ENCODE peak calls at places on chromosome 15, in four cellular contexts. L, U, W and K are unnamed samples. For H3K9me3, the result is how much of the 10 kb centered on the place peaks cover.

GRCh38 chr15:29035571-29036285 is 150.0 kb downstream of the APBA2 start:
- DNase-seq in U (no peak), L (no peak), W (no peak), K (no peak)

GRCh38 chr15:62569460-62570404 is 404.6 kb upstream of the C2CD4B start:
- DNase-seq in U (no peak), W (peak), L (no peak), K (no peak)

GRCh38 chr15:66592505-66593218 is 26.9 kb upstream of the LCTL start:
- DNase-seq in W (no peak), U (no peak), L (peak), K (no peak)

GRCh38 chr15:47367991-47368390 is 349.3 kb upstream of the SEMA6D start:
- DNase-seq in W (no peak), L (no peak), U (no peak), K (no peak)

GRCh38 chr15:96331141-96331941 is 841 bp downstream of the NR2F2 start:
- DNase-seq in U (no peak), W (peak), L (peak), K (no peak)

GRCh38 chr15:42037650-42038049 is 16.8 kb upstream of the PLA2G4E start:
- DNase-seq in U (no peak), W (no peak), L (peak), K (no peak)

GRCh38 chr15:73838795-73839565 is 34.4 kb upstream of the TBC1D21 start:
- DNase-seq in U (no peak), W (peak), L (no peak), K (no peak)

GRCh38 chr15:76973906-76974305 is 21.0 kb upstream of the PSTPIP1 start:
- DNase-seq in L (no peak), W (no peak), U (no peak), K (no peak)

GRCh38 chr15:88591384-88591783 is 29.8 kb upstream of the AEN start:
- DNase-seq in L (no peak), W (no peak), U (no peak), K (no peak)

GRCh38 chr15:52252781-52253180 is 42.8 kb downstream of the MYO5C start:
- DNase-seq in W (no peak), L (no peak), U (no peak), K (no peak)

GRCh38 chr15:26771917-26772587 is 814 bp downstream of the GABRB3 start:
- DNase-seq in L (no peak), U (no peak), W (no peak), K (no peak)

GRCh38 chr15:48360841-48361240 is 29.6 kb downstream of the DUT start:
- DNase-seq in U (no peak), L (no peak), W (no peak), K (no peak)

GRCh38 chr15:57377478-57377847 is 1.2 kb downstream of the CGNL1 start:
- DNase-seq in U (no peak), L (no peak), W (no peak), K (no peak)

GRCh38 chr15:57611938-57612337 is 20.2 kb downstream of the MYZAP start:
- DNase-seq in L (peak), U (no peak), W (peak), K (no peak)

GRCh38 chr15:87032291-87032690 is 952.6 kb downstream of the AGBL1 start:
- DNase-seq in U (no peak), L (peak), W (no peak), K (no peak)

GRCh38 chr15:44545934-44546802 is 9.2 kb downstream of the EIF3J start:
- DNase-seq in L (no peak), W (no peak), U (no peak), K (no peak)

GRCh38 chr15:56327721-56328502 is 37.3 kb upstream of the TEX9 start:
- DNase-seq in L (no peak), W (no peak), U (no peak), K (no peak)

GRCh38 chr15:48393650-48394049 is 62.4 kb downstream of the DUT start:
- DNase-seq in W (peak), L (no peak), U (no peak), K (no peak)

GRCh38 chr15:95106781-95107180 is 875.4 kb downstream of the MCTP2 start:
- DNase-seq in W (no peak), L (no peak), U (no peak), K (no peak)
- H3K9me3 ChIP-seq in W (under half), L (under half), U (under half), K (under half)

GRCh38 chr15:85000189-85000864 is 18.7 kb downstream of the PDE8A start:
- DNase-seq in W (no peak), L (no peak), U (no peak), K (no peak)

GRCh38 chr15:85000937-85001336 is 19.3 kb downstream of the PDE8A start:
- DNase-seq in U (no peak), L (no peak), W (no peak), K (no peak)

GRCh38 chr15:85004551-85004950 is 22.9 kb downstream of the PDE8A start:
- DNase-seq in L (no peak), W (no peak), U (no peak), K (no peak)

GRCh38 chr15:85003593-85004312 is 22.1 kb downstream of the PDE8A start:
- DNase-seq in L (no peak), U (no peak), W (no peak), K (no peak)

GRCh38 chr15:85002517-85002916 is 20.9 kb downstream of the PDE8A start:
- DNase-seq in L (no peak), U (no peak), W (no peak), K (no peak)
- H3K9me3 ChIP-seq in L (under half), U (under half), W (under half), K (under half)

GRCh38 chr15:25189551-25189950 is 234.8 kb downstream of the SNRPN start:
- DNase-seq in W (no peak), L (no peak), U (no peak), K (no peak)
- H3K9me3 ChIP-seq in W (under half), L (under half), U (half or more), K (under half)

DNA sequence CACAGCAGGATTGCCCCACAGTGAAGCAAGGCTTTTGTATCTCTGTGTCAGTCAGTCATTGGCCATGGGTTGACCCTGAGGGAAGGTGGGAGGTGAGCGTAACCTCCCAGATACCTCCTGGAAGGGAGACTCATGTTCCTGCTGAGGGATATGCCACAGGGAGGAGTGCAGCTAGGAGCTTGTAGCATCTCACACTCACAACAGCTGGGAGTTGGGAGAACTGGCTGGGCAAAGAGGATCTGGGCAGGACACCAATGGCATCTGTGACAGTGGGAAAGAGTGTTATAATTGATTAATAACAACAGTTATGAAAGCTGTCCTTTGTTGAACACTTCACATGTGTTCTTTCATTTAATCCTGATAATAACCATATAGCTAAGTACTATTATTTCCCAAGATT is 171.0 kb downstream of the TLE3 start:
- DNase-seq in L (no peak), U (no peak), W (no peak), K (no peak)
- H3K9me3 ChIP-seq in L (under half), U (under half), W (under half), K (under half)

GRCh38 chr15:89659295-89659694 is 4.0 kb upstream of the KIF7 start:
- DNase-seq in W (no peak), L (no peak), U (no peak), K (no peak)
- H3K9me3 ChIP-seq in W (under half), L (under half), U (under half), K (under half)

GRCh38 chr15:97691799-97692198 is 268.7 kb upstream of the ARRDC4 start:
- DNase-seq in W (no peak), L (no peak), U (no peak), K (no peak)

GRCh38 chr15:97694456-97694855 is 266.0 kb upstream of the ARRDC4 start:
- DNase-seq in U (no peak), W (no peak), L (no peak), K (no peak)

GRCh38 chr15:97688177-97688576 is 272.3 kb upstream of the ARRDC4 start:
- DNase-seq in L (no peak), W (no peak), U (no peak), K (no peak)

GRCh38 chr15:97688886-97689285 is 271.6 kb upstream of the ARRDC4 start:
- DNase-seq in W (no peak), U (no peak), L (no peak), K (no peak)

GRCh38 chr15:97692317-97693015 is 268.0 kb upstream of the ARRDC4 start:
- DNase-seq in W (no peak), U (no peak), L (no peak), K (no peak)
- H3K9me3 ChIP-seq in W (under half), U (under half), L (under half), K (under half)

GRCh38 chr15:79918278-79918677 is 21.5 kb upstream of the MTHFS start:
- DNase-seq in U (no peak), W (no peak), L (peak), K (no peak)

GRCh38 chr15:79922512-79923067 is 25.8 kb upstream of the MTHFS start:
- DNase-seq in L (no peak), W (no peak), U (no peak), K (no peak)

GRCh38 chr15:79916424-79916823 is 19.6 kb upstream of the MTHFS start:
- DNase-seq in W (no peak), U (no peak), L (no peak), K (no peak)

GRCh38 chr15:79919749-79920511 is 23.1 kb upstream of the MTHFS start:
- DNase-seq in L (peak), W (no peak), U (no peak), K (no peak)

GRCh38 chr15:79919090-79919748 is 22.4 kb upstream of the MTHFS start:
- DNase-seq in W (no peak), U (no peak), L (peak), K (no peak)
- H3K9me3 ChIP-seq in W (under half), U (half or more), L (half or more), K (under half)